ENCODE peak calls at places on chromosomes 11 and 22, in four cellular contexts. S is retina; O is activated CD4-positive, alpha-beta memory T cell treated with anti-CD3 and anti-CD28 coated beads, Interleukin-2, amount 10 ng/mL, durations not matched to agents 7 days and 5 days; N is iris pigment epithelial cell. W is an unnamed sample.

GRCh38 chr11:69746140-69746539 is 29.0 kb downstream of the FGF4 start:
- DNase-seq in O (no peak), N (no peak), S (no peak), W (no peak)

GRCh38 chr11:112928136-112928535 is 33.1 kb upstream of the NCAM1 start:
- DNase-seq in O (no peak), N (peak; percentile 20), S (no peak), W (peak; percentile 84)

GRCh38 chr11:41201156-41201555 is 258.3 kb downstream of the LRRC4C start:
- DNase-seq in S (peak; percentile 71), N (peak; percentile 12), O (no peak), W (peak; percentile 80)

GRCh38 chr11:38593649-38594048 is 1995.6 kb upstream of the RAG2 start:
- DNase-seq in N (peak; percentile 20), O (no peak), S (no peak), W (peak; percentile 5)

GRCh38 chr22:48749555-48750227 is 1078.0 kb downstream of the BRD1 start:
- DNase-seq in N (no peak), O (peak; percentile 9), S (no peak), W (no peak)

GRCh38 chr11:2142762-2143202 is 3.6 kb upstream of the IGF2 start:
- DNase-seq in S (no peak), O (peak; percentile 24), N (peak; percentile 56), W (no peak)

GRCh38 chr11:5250777-5251176 is 1.1 kb upstream of the HBG1 start:
- DNase-seq in S (no peak), O (no peak), N (no peak), W (no peak)

GRCh38 chr11:69076129-69076791 is 27.5 kb downstream of the TPCN2 start:
- DNase-seq in N (peak; percentile 51), S (no peak), O (no peak), W (peak; percentile 94)

GRCh38 chr11:57332694-57333440 is 2.8 kb downstream of the SSRP1 start:
- DNase-seq in O (no peak), N (peak; percentile 34), S (no peak), W (no peak)

GRCh38 chr11:14789879-14790484 is 102.0 kb downstream of the CYP2R1 start:
- DNase-seq in N (peak; percentile 17), S (no peak), O (no peak), W (peak; percentile 21)

GRCh38 chr11:103842191-103842590 is 194.2 kb upstream of the DDI1 start:
- DNase-seq in O (no peak), N (no peak), S (no peak), W (no peak)

GRCh38 chr11:69948256-69949141 is 129.3 kb upstream of the FGF3 start:
- DNase-seq in S (peak; percentile 52), N (peak; percentile 15), O (no peak), W (peak; percentile 78)

GRCh38 chr11:134634897-134635831 is 223.1 kb upstream of the B3GAT1 start:
- DNase-seq in O (no peak), N (no peak), S (peak; percentile 60), W (no peak)

GRCh38 chr11:72088076-72088806 is 7.6 kb downstream of the LRRC51 start:
- DNase-seq in S (no peak), N (peak; percentile 43), O (no peak), W (no peak)

W was measured in astrocyte of the hippocampus.